ENCODE peak calls at places on chromosomes 2 and 18, in six cellular contexts. S is HepG2, K is transverse colon, D is suprapubic skin, T is GM23338, A is SK-N-SH. I is an unnamed sample.

GRCh38 chr18:12554796-12555388 is 103.0 kb downstream of the SPIRE1 start:
- DNase-seq in S (no peak), K (no peak), D (no peak), T (no peak), A (no peak), I (no peak)

GRCh38 chr2:240200230-240201051 is 60.0 kb upstream of the OTOS start:
- DNase-seq in S (no peak), K (no peak), D (peak; percentile 46), T (no peak), A (no peak), I (no peak)

GRCh38 chr2:164677733-164678132 is 56.5 kb upstream of the GRB14 start:
- DNase-seq in S (no peak), K (no peak), D (no peak), T (no peak), A (no peak), I (no peak)

GRCh38 chr2:160581448-160581847 is 87.8 kb upstream of the RBMS1 start:
- DNase-seq in S (no peak), K (no peak), D (no peak), T (peak; percentile 68), A (no peak), I (no peak)

GRCh38 chr18:32770181-32770650 is 2.6 kb downstream of the KLHL14 start:
- DNase-seq in S (peak; percentile 23), K (no peak), D (no peak), T (no peak), A (peak; percentile 59), I (no peak)

GRCh38 chr2:9736008-9736407 is 105.2 kb upstream of the YWHAQ start:
- DNase-seq in S (no peak), K (no peak), D (no peak), T (no peak), A (no peak), I (no peak)

GRCh38 chr2:112877423-112877822 is 33.5 kb upstream of the IL37 start:
- DNase-seq in S (no peak), K (no peak), D (no peak), T (no peak), A (no peak), I (no peak)

GRCh38 chr2:74497777-74498499 is 1.5 kb downstream of the LBX2 start:
- DNase-seq in S (no peak), K (peak; percentile 36), D (peak; percentile 69), T (peak; percentile 72), A (peak; percentile 35), I (no peak)

GRCh38 chr2:121284424-121285076 is 452 bp downstream of the TFCP2L1 start:
- DNase-seq in S (no peak), K (no peak), D (no peak), T (peak; percentile 59), A (peak; percentile 75), I (no peak)

GRCh38 chr2:102604754-102605153 is 14.6 kb upstream of the SLC9A2 start:
- DNase-seq in S (no peak), K (peak; percentile 39), D (no peak), T (peak; percentile 6), A (no peak), I (no peak)

GRCh38 chr2:95024306-95024880 is 1.1 kb upstream of the MAL start:
- DNase-seq in S (no peak), K (no peak), D (no peak), T (no peak), A (no peak), I (no peak)

GRCh38 chr2:47088371-47089082 is 66.6 kb downstream of the STPG4 start:
- DNase-seq in S (peak; percentile 47), K (no peak), D (no peak), T (peak; percentile 43), A (peak; percentile 87), I (no peak)

GRCh38 chr2:54558188-54558975 is 102.3 kb downstream of the SPTBN1 start:
- DNase-seq in S (peak; percentile 78), K (peak; percentile 84), D (peak; percentile 73), T (peak; percentile 90), A (peak; percentile 87), I (no peak)

GRCh38 chr2:97995026-97995733 is 568 bp downstream of the TMEM131 start:
- DNase-seq in S (peak; percentile 30), K (peak; percentile 56), D (no peak), T (peak; percentile 67), A (peak; percentile 88), I (no peak)

GRCh38 chr2:41610501-41611242 is 437.1 kb upstream of the PKDCC start:
- DNase-seq in S (no peak), K (no peak), D (no peak), T (no peak), A (no peak), I (no peak)

GRCh38 chr2:115083216-115083615 is 640.8 kb downstream of the DPP10 start:
- DNase-seq in S (no peak), K (no peak), D (no peak), T (peak; percentile 30), A (peak; percentile 4), I (no peak)

GRCh38 chr2:176931588-176932563 is 280.7 kb upstream of the HNRNPA3 start:
- DNase-seq in S (no peak), K (no peak), D (no peak), T (no peak), A (peak; percentile 10), I (no peak)

GRCh38 chr18:34002130-34002529 is 222.6 kb downstream of the NOL4 start:
- DNase-seq in S (no peak), K (no peak), D (no peak), T (no peak), A (no peak), I (no peak)

GRCh38 chr18:32877371-32877770 is 104.5 kb upstream of the KLHL14 start:
- DNase-seq in S (no peak), K (no peak), D (no peak), T (no peak), A (no peak), I (no peak)

GRCh38 chr2:241796610-241797138 is 12.3 kb upstream of the NEU4 start:
- DNase-seq in S (no peak), K (peak; percentile 67), D (no peak), T (no peak), A (peak; percentile 22), I (no peak)

GRCh38 chr2:23594079-23594494 is 209.1 kb downstream of the KLHL29 start:
- DNase-seq in S (no peak), K (peak; percentile 31), D (no peak), T (no peak), A (peak; percentile 59), I (no peak)

GRCh38 chr2:23595601-23596251 is 210.7 kb downstream of the KLHL29 start:
- DNase-seq in S (peak; percentile 45), K (no peak), D (no peak), T (no peak), A (no peak), I (no peak)

GRCh38 chr2:23595021-23595420 is 210.0 kb downstream of the KLHL29 start:
- DNase-seq in S (no peak), K (no peak), D (no peak), T (no peak), A (no peak), I (no peak)

GRCh38 chr2:23597687-23598086 is 212.7 kb downstream of the KLHL29 start:
- DNase-seq in S (no peak), K (no peak), D (no peak), T (no peak), A (no peak), I (no peak)

DNA sequence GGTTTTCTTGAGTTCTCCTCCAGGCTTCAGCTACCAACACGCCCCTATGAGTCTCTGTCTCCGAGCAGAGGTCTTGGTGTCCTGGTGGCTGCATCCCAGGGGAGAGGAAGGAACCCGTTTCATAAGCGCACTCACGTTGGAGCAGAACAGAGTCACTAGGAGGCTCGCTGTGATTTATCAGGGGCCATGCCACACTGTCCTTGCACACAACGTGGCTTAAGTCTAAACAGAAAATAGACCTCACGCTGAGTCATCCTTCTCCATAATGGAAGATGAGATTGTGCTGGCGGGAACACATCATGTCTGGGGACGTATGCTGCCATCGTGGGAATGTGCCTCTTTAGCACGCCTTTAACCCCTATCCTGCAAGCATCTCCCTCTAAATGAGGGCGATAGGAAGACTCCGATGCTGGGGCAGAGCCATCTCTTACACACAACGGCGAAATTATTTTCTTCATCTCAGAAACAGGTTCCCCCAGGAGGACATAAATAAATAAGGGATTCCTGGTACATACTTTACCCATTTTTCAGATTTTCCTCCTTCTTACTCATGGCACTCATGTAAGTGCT is 211.4 kb downstream of the KLHL29 start:
- DNase-seq in S (no peak), K (no peak), D (no peak), T (no peak), A (no peak), I (no peak)
- TF ChIP-seq POLR2AphosphoS5 in S (no peak), K (peak; percentile 24), D (no peak), T (no peak), A (no peak), I (no peak)

GRCh38 chr18:28040720-28041119 is 136.2 kb downstream of the CDH2 start:
- DNase-seq in S (no peak), K (no peak), D (no peak), T (no peak), A (no peak), I (no peak)

GRCh38 chr18:28043631-28044030 is 133.3 kb downstream of the CDH2 start:
- DNase-seq in S (no peak), K (no peak), D (no peak), T (no peak), A (no peak), I (no peak)

GRCh38 chr18:28040216-28040615 is 136.7 kb downstream of the CDH2 start:
- DNase-seq in S (no peak), K (no peak), D (no peak), T (no peak), A (no peak), I (no peak)

GRCh38 chr18:28039078-28039477 is 137.9 kb downstream of the CDH2 start:
- DNase-seq in S (no peak), K (no peak), D (no peak), T (no peak), A (no peak), I (no peak)

GRCh38 chr18:28041366-28041765 is 135.6 kb downstream of the CDH2 start:
- DNase-seq in S (no peak), K (no peak), D (no peak), T (no peak), A (peak; percentile 22), I (no peak)
- TF ChIP-seq POLR2AphosphoS5 in S (no peak), K (no peak), D (no peak), T (no peak), A (no peak), I (no peak)

GRCh38 chr2:218398437-218399390 is 954 bp upstream of the CTDSP1 start:
- DNase-seq in S (peak; percentile 68), K (peak; percentile 87), D (peak; percentile 89), T (peak; percentile 56), A (peak; percentile 80), I (no peak)

GRCh38 chr2:218395826-218396687 is 3.6 kb upstream of the CTDSP1 start:
- DNase-seq in S (peak; percentile 94), K (peak; percentile 95), D (peak; percentile 95), T (peak; percentile 94), A (peak; percentile 96), I (no peak)

GRCh38 chr2:218396688-218397501 is 2.8 kb upstream of the CTDSP1 start:
- DNase-seq in S (peak; percentile 62), K (peak; percentile 85), D (peak; percentile 93), T (peak; percentile 47), A (peak; percentile 54), I (no peak)

GRCh38 chr2:218399391-218400166 is at the start of gene CTDSP1:
- DNase-seq in S (peak; percentile 94), K (peak; percentile 98), D (peak; percentile 98), T (peak; percentile 98), A (peak; percentile 94), I (no peak)

GRCh38 chr2:218397502-218398436 is 1.9 kb upstream of the CTDSP1 start:
- DNase-seq in S (peak; percentile 90), K (peak; percentile 82), D (peak; percentile 87), T (peak; percentile 78), A (peak; percentile 44), I (no peak)
- TF ChIP-seq POLR2AphosphoS5 in S (peak; percentile 91), K (peak; percentile 31), D (no peak), T (no peak), A (no peak), I (peak; percentile 72)

GRCh38 chr2:19543271-19544019 is 185.0 kb upstream of the OSR1 start:
- DNase-seq in S (no peak), K (no peak), D (no peak), T (no peak), A (no peak), I (no peak)
- TF ChIP-seq POLR2AphosphoS5 in S (no peak), K (no peak), D (no peak), T (no peak), A (no peak), I (no peak)